ENCODE peak calls at places on chromosomes 7 and 10, in seven cellular contexts. T, W, X, C, N, J and R are unnamed samples.
A peak's percentile ranks its signal among the peaks of the same experiment; 100 is the strongest.

GRCh38 chr10:47207280-47207613 is 92.8 kb upstream of the GDF10 start:
- DNase-seq in J (no peak), T (no peak), X (no peak), C (no peak), N (peak; percentile 24), W (no peak), R (peak; percentile 27)

GRCh38 chr7:51265066-51265907 is 51.3 kb downstream of the COBL start:
- DNase-seq in J (no peak), W (no peak), T (no peak), N (no peak), X (no peak), C (peak; percentile 80), R (no peak)

GRCh38 chr10:110083884-110084283 is 76.1 kb downstream of the ADD3 start:
- DNase-seq in J (peak; percentile 20), W (peak; percentile 12), N (no peak), C (no peak), X (no peak), T (no peak), R (no peak)

GRCh38 chr7:18762189-18762588 is 266.6 kb downstream of the HDAC9 start:
- DNase-seq in T (no peak), C (no peak), W (no peak), J (no peak), N (no peak), X (no peak), R (no peak)

GRCh38 chr7:100486111-100486636 is 2.4 kb downstream of the NYAP1 start:
- DNase-seq in T (no peak), J (no peak), X (no peak), N (no peak), W (no peak), C (no peak), R (no peak)

GRCh38 chr10:100174699-100175677 is 10.8 kb downstream of the ERLIN1 start:
- DNase-seq in X (no peak), W (no peak), J (no peak), T (no peak), C (no peak), N (no peak), R (no peak)

GRCh38 chr10:14571866-14572507 is 202.7 kb downstream of the FAM107B start:
- DNase-seq in T (peak; percentile 92), X (no peak), J (peak; percentile 96), W (peak; percentile 68), C (no peak), N (no peak), R (peak; percentile 91)

GRCh38 chr7:99141756-99142726 is 1.9 kb downstream of the SMURF1 start:
- DNase-seq in W (peak; percentile 45), N (peak; percentile 93), X (peak; percentile 59), J (peak; percentile 80), C (peak; percentile 81), T (peak; percentile 72), R (peak; percentile 64)

GRCh38 chr10:71998119-71998839 is 34.1 kb downstream of the CHST3 start:
- DNase-seq in W (peak; percentile 95), N (no peak), J (no peak), C (no peak), X (peak; percentile 85), T (peak; percentile 82), R (no peak)

GRCh38 chr7:47435889-47436312 is 146.0 kb downstream of the TNS3 start:
- DNase-seq in J (peak; percentile 79), C (peak; percentile 66), W (peak; percentile 81), X (peak; percentile 83), T (peak; percentile 70), N (peak; percentile 87), R (no peak)

GRCh38 chr7:118352854-118353453 is 128.4 kb downstream of the ANKRD7 start:
- DNase-seq in J (peak; percentile 44), X (no peak), W (no peak), T (no peak), C (no peak), N (no peak), R (no peak)

GRCh38 chr7:47931005-47931787 is 17.1 kb downstream of the PKD1L1 start:
- DNase-seq in J (no peak), W (no peak), C (no peak), N (no peak), T (no peak), X (no peak), R (no peak)

GRCh38 chr7:137932881-137933269 is 69.0 kb downstream of the CREB3L2 start:
- DNase-seq in X (no peak), W (no peak), T (no peak), C (no peak), J (peak; percentile 33), N (no peak), R (no peak)
- H3K4me3 ChIP-seq in X (no peak overlapping the region), W (no peak overlapping the region), T (no peak overlapping the region), C (no peak overlapping the region), J (no peak overlapping the region), N (no peak overlapping the region), R (no peak overlapping the region)

GRCh38 chr7:81604075-81604807 is 165.6 kb downstream of the HGF start:
- DNase-seq in W (no peak), J (peak; percentile 34), C (no peak), X (no peak), N (no peak), T (no peak), R (no peak)
- H3K27ac ChIP-seq in W (no peak overlapping the region), J (no peak overlapping the region), C (no peak overlapping the region), X (no peak overlapping the region), N (no peak overlapping the region), T (no peak overlapping the region), R (no peak overlapping the region)

DNA sequence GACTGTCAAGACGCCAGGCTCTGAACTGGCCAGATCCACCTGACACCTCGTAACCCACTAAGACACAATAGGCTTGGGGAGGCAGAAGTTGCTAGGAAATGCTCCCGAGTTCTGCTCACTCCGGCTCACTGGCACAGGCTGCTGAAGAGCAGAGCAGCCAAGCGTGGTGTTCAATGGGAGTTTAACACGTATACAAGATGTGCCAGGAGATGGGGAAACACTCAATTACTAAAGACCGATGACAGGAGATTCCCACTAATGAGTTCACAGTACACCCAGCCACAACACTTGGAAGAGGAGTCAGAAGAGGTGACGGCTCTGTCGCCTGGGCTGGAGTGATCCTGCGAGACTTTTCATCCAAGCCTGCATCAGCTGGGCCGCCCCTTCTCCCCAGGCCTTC is 303.4 kb downstream of the GFRA1 start:
- DNase-seq in J (no peak), W (peak; percentile 55), N (no peak), C (no peak), T (no peak), X (no peak), R (no peak)
- H3K4me3 ChIP-seq in J (no peak overlapping the region), W (no peak overlapping the region), N (no peak overlapping the region), C (no peak overlapping the region), T (no peak overlapping the region), X (no peak overlapping the region), R (no peak overlapping the region)

DNA sequence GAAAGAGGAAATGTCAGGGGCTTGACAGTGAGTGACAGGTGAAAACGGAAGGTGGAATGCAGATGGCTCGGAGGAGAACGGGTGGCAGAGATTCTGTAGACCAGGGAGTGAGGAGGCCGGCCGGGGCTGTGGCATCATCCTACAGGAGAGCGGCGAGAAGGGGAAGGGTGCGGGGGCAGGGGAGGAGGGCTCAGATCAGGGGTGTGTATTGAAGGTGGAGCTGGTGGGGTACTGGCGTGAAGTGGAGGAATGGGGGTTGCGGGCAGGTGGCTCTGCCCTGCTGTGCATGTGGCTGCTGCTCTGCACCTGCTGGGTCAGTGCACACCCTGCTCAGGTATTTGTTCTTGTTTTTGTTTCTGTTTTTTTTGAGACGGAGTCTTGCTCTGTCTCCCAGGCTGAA is 470.8 kb upstream of the FOXK1 start:
- DNase-seq in C (no peak), N (no peak), T (no peak), X (no peak), W (no peak), J (no peak), R (no peak)
- H3K27ac ChIP-seq in C (no peak overlapping the region), N (no peak overlapping the region), T (no peak overlapping the region), X (no peak overlapping the region), W (no peak overlapping the region), J (no peak overlapping the region), R (no peak overlapping the region)